ENCODE peak calls at places on chromosomes 5 and 9, in eight cellular contexts. N is coronary artery, J is neural progenitor cell, S is fibroblast of mammary gland, X is HL-60, Y is heart right ventricle, V is right cardiac atrium, E is retinal pigment epithelial cell. A is an unnamed sample.

GRCh38 chr5:51382759-51383493 is at the start of gene ISL1:
- DNase-seq in N (no peak), J (peak; percentile 97), S (peak; percentile 67), X (no peak), Y (no peak), V (peak; percentile 32), E (peak; percentile 55), A (peak; percentile 18)

GRCh38 chr9:87405677-87406544 is 91.8 kb upstream of the DAPK1 start:
- DNase-seq in N (no peak), J (no peak), S (peak; percentile 24), X (peak; percentile 9), Y (no peak), V (peak; percentile 50), E (no peak), A (peak; percentile 23)

GRCh38 chr9:23799521-23799920 is 26.5 kb downstream of the ELAVL2 start:
- DNase-seq in N (no peak), J (peak; percentile 61), S (no peak), X (no peak), Y (no peak), V (no peak), E (no peak), A (no peak)

GRCh38 chr5:152290181-152290580 is 114.9 kb downstream of the NMUR2 start:
- DNase-seq in N (no peak), J (no peak), S (no peak), X (no peak), Y (no peak), V (no peak), E (no peak), A (no peak)

GRCh38 chr5:134492568-134492967 is 32.9 kb upstream of the JADE2 start:
- DNase-seq in N (no peak), J (no peak), S (peak; percentile 25), X (no peak), Y (no peak), V (no peak), E (no peak), A (no peak)

GRCh38 chr5:10246761-10247160 is 2.9 kb downstream of the ATPSCKMT start:
- DNase-seq in N (no peak), J (no peak), S (no peak), X (no peak), Y (no peak), V (no peak), E (no peak), A (no peak)

GRCh38 chr9:136659861-136660784 is 2.6 kb upstream of the EGFL7 start:
- DNase-seq in N (no peak), J (no peak), S (no peak), X (no peak), Y (peak; percentile 21), V (peak; percentile 24), E (no peak), A (no peak)

GRCh38 chr5:132291026-132291425 is 3.2 kb upstream of the SLC22A4 start:
- DNase-seq in N (no peak), J (no peak), S (no peak), X (no peak), Y (no peak), V (no peak), E (no peak), A (no peak)

GRCh38 chr9:92740015-92740408 is 24.6 kb downstream of the BICD2 start:
- DNase-seq in N (no peak), J (no peak), S (peak; percentile 35), X (no peak), Y (no peak), V (no peak), E (no peak), A (no peak)

GRCh38 chr9:2570615-2571479 is 50.7 kb upstream of the VLDLR start:
- DNase-seq in N (peak; percentile 91), J (no peak), S (peak; percentile 79), X (peak; percentile 95), Y (peak; percentile 92), V (peak; percentile 93), E (peak; percentile 57), A (no peak)

GRCh38 chr5:151707566-151707965 is 20.9 kb upstream of the SPARC start:
- DNase-seq in N (no peak), J (peak; percentile 50), S (no peak), X (no peak), Y (no peak), V (no peak), E (no peak), A (no peak)

GRCh38 chr5:58085800-58086199 is 374.1 kb downstream of the PLK2 start:
- DNase-seq in N (no peak), J (no peak), S (peak; percentile 38), X (no peak), Y (no peak), V (no peak), E (peak; percentile 44), A (no peak)

GRCh38 chr5:73892806-73893205 is 266.8 kb downstream of the ARHGEF28 start:
- DNase-seq in N (no peak), J (no peak), S (peak; percentile 96), X (no peak), Y (no peak), V (no peak), E (no peak), A (peak; percentile 97)

GRCh38 chr5:134614461-134615085 is 18.1 kb downstream of the SAR1B start:
- DNase-seq in N (no peak), J (no peak), S (no peak), X (no peak), Y (no peak), V (no peak), E (no peak), A (no peak)

GRCh38 chr9:92173318-92173717 is 58.1 kb upstream of the SPTLC1 start:
- DNase-seq in N (no peak), J (no peak), S (no peak), X (no peak), Y (no peak), V (no peak), E (no peak), A (no peak)

GRCh38 chr5:17190242-17190778 is 27.1 kb upstream of the BASP1 start:
- DNase-seq in N (no peak), J (peak; percentile 66), S (peak; percentile 78), X (peak; percentile 45), Y (no peak), V (no peak), E (no peak), A (peak; percentile 62)

GRCh38 chr5:157086751-157087359 is 22.0 kb downstream of the HAVCR2 start:
- DNase-seq in N (no peak), J (no peak), S (peak; percentile 52), X (no peak), Y (no peak), V (no peak), E (no peak), A (no peak)

GRCh38 chr9:99778308-99778707 is 43.4 kb upstream of the NR4A3 start:
- DNase-seq in N (no peak), J (no peak), S (peak; percentile 94), X (no peak), Y (no peak), V (no peak), E (peak; percentile 30), A (peak; percentile 51)

GRCh38 chr9:110125763-110126351 is 82.1 kb downstream of the C9orf152 start:
- DNase-seq in N (peak; percentile 70), J (no peak), S (peak; percentile 49), X (no peak), Y (no peak), V (no peak), E (no peak), A (no peak)
- H3K4me3 ChIP-seq in N (peak overlapping the region; percentile 65), J (no peak overlapping the region), S (no peak overlapping the region), X (no peak overlapping the region), Y (peak overlapping the region; percentile 51), V (peak overlapping the region; percentile 51), E (peak overlapping the region; percentile 52), A (peak overlapping the region; percentile 4)

GRCh38 chr5:142012186-142012785 is 541 bp downstream of the GNPDA1 start:
- DNase-seq in N (no peak), J (peak; percentile 48), S (peak; percentile 65), X (peak; percentile 57), Y (peak; percentile 58), V (peak; percentile 56), E (no peak), A (no peak)

GRCh38 chr5:142012792-142013388 is at the start of gene GNPDA1:
- DNase-seq in N (peak; percentile 90), J (peak; percentile 76), S (peak; percentile 77), X (peak; percentile 73), Y (peak; percentile 83), V (peak; percentile 83), E (no peak), A (peak; percentile 7)

GRCh38 chr5:142013734-142014495 is 1.1 kb upstream of the GNPDA1 start:
- DNase-seq in N (no peak), J (no peak), S (peak; percentile 93), X (no peak), Y (peak; percentile 39), V (peak; percentile 72), E (no peak), A (peak; percentile 23)

GRCh38 chr5:142009886-142010285 is 2.9 kb downstream of the GNPDA1 start:
- DNase-seq in N (no peak), J (no peak), S (no peak), X (no peak), Y (no peak), V (no peak), E (no peak), A (no peak)

DNA sequence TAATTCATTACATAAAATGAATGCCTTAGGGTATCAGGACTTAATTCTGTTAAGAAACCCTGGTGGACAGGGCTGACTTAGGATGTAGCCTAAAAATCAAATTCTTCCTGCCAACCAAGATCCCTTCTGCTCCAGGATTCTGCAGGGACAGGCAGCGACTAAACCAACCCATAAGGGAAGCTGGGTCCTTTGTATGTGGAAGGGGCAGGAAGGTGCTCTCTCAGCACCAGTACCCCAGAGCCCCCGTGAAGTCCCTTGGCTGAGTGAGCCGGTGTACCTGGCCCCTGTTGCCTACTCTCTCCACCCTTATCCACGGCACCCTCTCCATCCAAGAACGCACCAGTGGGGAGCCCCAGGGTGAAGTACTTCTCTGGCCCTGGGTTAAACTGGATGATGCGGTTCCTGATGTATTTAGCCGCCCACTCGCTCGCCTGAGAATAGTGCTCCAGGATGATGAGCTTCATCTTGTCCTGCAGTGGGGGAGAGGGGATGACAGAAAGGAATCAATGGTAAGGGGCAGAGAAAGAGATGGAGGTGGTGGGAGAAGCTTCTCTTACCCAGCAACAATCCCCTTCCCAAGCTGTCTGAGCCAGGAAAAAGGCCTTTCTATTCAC is 1.1 kb downstream of the GNPDA1 start:
- DNase-seq in N (no peak), J (no peak), S (no peak), X (no peak), Y (no peak), V (no peak), E (no peak), A (no peak)
- H3K4me3 ChIP-seq in N (peak overlapping the region; percentile 96), J (peak overlapping the region; percentile 59), S (peak overlapping the region; percentile 90), X (no peak overlapping the region), Y (peak overlapping the region; percentile 80), V (no peak overlapping the region), E (peak overlapping the region; percentile 70), A (no peak overlapping the region)

DNA sequence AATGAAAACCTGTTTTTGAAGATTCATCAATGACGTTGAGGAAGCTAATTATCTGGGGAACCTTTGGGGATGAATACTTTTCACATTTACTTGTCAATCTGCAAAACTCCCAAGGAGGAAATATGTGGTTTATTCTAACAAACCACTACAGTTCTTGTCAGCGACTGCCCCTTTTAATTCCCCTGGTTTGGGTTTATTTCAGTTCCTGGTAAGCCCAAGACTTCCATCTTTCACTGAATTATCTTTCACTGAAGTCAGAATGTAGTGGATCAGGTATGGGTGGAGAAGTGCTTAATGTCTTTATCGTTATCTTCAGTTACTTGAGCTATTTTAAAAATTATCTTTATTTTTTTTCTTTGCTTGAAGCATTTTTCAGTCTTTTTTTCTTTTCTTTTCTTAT is 40.2 kb downstream of the TLR4 start:
- DNase-seq in N (no peak), J (no peak), S (no peak), X (no peak), Y (no peak), V (no peak), E (no peak), A (no peak)
- H3K4me3 ChIP-seq in N (peak overlapping the region; percentile 70), J (no peak overlapping the region), S (no peak overlapping the region), X (no peak overlapping the region), Y (peak overlapping the region; percentile 49), V (peak overlapping the region; percentile 58), E (no peak overlapping the region), A (no peak overlapping the region)

GRCh38 chr5:11903614-11904269 is 504 bp downstream of the CTNND2 start:
- DNase-seq in N (no peak), J (peak; percentile 90), S (no peak), X (peak; percentile 31), Y (peak; percentile 21), V (peak; percentile 8), E (no peak), A (no peak)
- H3K4me3 ChIP-seq in N (peak overlapping the region; percentile 64), J (peak overlapping the region; percentile 84), S (no peak overlapping the region), X (no peak overlapping the region), Y (peak overlapping the region; percentile 60), V (peak overlapping the region; percentile 62), E (peak overlapping the region; percentile 55), A (no peak overlapping the region)